ENCODE peak calls at places on chromosome 1, in four cellular contexts. V is OCI-LY7, Y is ascending aorta, D is A549. A is an unnamed sample.

GRCh38 chr1:85460555-85461088 is 4.3 kb downstream of the DDAH1 start:
- DNase-seq in V (no peak), Y (no peak), D (no peak), A (no peak)

GRCh38 chr1:205088341-205088740 is 4.1 kb upstream of the TMEM81 start:
- DNase-seq in V (no peak), Y (no peak), D (no peak), A (no peak)

GRCh38 chr1:163439506-163439905 is 117.8 kb downstream of the NUF2 start:
- DNase-seq in V (no peak), Y (no peak), D (no peak), A (no peak)

GRCh38 chr1:240998441-240999015 is 358.5 kb downstream of the RGS7 start:
- DNase-seq in V (no peak), Y (no peak), D (no peak), A (no peak)

GRCh38 chr1:24580756-24581155 is 24.9 kb downstream of the NCMAP start:
- DNase-seq in V (no peak), Y (no peak), D (no peak), A (no peak)

GRCh38 chr1:95396557-95396956 is 162.5 kb downstream of the RWDD3 start:
- DNase-seq in V (no peak), Y (no peak), D (no peak), A (no peak)

GRCh38 chr1:248686815-248687214 is 15.8 kb downstream of the OR14I1 start:
- DNase-seq in V (peak; percentile 6), Y (no peak), D (no peak), A (no peak)

GRCh38 chr1:115980998-115981993 is 5.0 kb downstream of the SLC22A15 start:
- DNase-seq in V (peak; percentile 55), Y (no peak), D (peak; percentile 34), A (peak; percentile 38)

GRCh38 chr1:11314959-11315358 is 42.0 kb downstream of the UBIAD1 start:
- DNase-seq in V (no peak), Y (no peak), D (no peak), A (peak; percentile 55)

GRCh38 chr1:236016782-236017400 is 48.0 kb downstream of the NID1 start:
- DNase-seq in V (no peak), Y (no peak), D (peak; percentile 28), A (no peak)

GRCh38 chr1:100038401-100039306 is 68.9 kb downstream of the SLC35A3 start:
- DNase-seq in V (peak; percentile 85), Y (peak; percentile 10), D (no peak), A (peak; percentile 58)

GRCh38 chr1:100037665-100038400 is 68.0 kb downstream of the SLC35A3 start:
- DNase-seq in V (peak; percentile 90), Y (peak; percentile 59), D (peak; percentile 57), A (peak; percentile 83)

GRCh38 chr1:100035214-100035613 is 65.4 kb downstream of the SLC35A3 start:
- DNase-seq in V (no peak), Y (no peak), D (no peak), A (no peak)

GRCh38 chr1:100036718-100037664 is 67.2 kb downstream of the SLC35A3 start:
- DNase-seq in V (peak; percentile 22), Y (no peak), D (no peak), A (no peak)

GRCh38 chr1:100034465-100034864 is 64.7 kb downstream of the SLC35A3 start:
- DNase-seq in V (peak; percentile 55), Y (no peak), D (peak; percentile 22), A (no peak)
- TF ChIP-seq CTCF in V (peak; percentile 79), Y (peak; percentile 12), D (peak; percentile 28), A (peak; percentile 32)

GRCh38 chr1:16900771-16901170 is 5.0 kb downstream of the RNU1-2 start:
- DNase-seq in V (peak; percentile 39), Y (no peak), D (no peak), A (peak; percentile 87)
- TF ChIP-seq CTCF in V (peak; percentile 59), Y (no peak), D (no peak), A (no peak)

DNA sequence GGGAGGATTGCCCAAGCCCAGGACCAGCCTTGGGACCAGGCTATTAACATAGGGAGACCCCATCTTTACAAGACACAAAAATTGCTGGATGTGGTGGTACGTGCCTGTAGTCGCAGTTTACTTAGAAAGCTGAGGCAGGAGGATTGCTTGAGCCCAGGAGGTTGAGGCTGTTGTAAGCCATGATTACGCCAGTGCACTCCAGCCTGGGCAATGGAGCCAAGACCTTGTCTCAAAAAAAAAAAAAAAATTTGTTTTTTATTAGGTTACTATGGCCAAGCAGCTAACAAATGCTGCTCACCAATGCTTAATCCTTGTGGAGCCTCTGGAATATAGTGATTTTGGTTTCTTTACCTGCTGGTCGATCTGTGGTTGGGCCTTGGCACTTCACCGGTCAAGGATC is 8.8 kb downstream of the ARID1A start:
- DNase-seq in V (no peak), Y (no peak), D (no peak), A (no peak)
- TF ChIP-seq CTCF in V (no peak), Y (no peak), D (no peak), A (no peak)

GRCh38 chr1:25590096-25590824 is 26.3 kb upstream of the MAN1C1 start:
- DNase-seq in V (no peak), Y (no peak), D (no peak), A (no peak)
- TF ChIP-seq CTCF in V (peak; percentile 30), Y (peak; percentile 33), D (no peak), A (peak; percentile 16)

GRCh38 chr1:45442272-45442671 is 48.7 kb downstream of the TESK2 start:
- DNase-seq in V (no peak), Y (no peak), D (no peak), A (no peak)
- TF ChIP-seq CTCF in V (no peak), Y (no peak), D (no peak), A (no peak)

DNA sequence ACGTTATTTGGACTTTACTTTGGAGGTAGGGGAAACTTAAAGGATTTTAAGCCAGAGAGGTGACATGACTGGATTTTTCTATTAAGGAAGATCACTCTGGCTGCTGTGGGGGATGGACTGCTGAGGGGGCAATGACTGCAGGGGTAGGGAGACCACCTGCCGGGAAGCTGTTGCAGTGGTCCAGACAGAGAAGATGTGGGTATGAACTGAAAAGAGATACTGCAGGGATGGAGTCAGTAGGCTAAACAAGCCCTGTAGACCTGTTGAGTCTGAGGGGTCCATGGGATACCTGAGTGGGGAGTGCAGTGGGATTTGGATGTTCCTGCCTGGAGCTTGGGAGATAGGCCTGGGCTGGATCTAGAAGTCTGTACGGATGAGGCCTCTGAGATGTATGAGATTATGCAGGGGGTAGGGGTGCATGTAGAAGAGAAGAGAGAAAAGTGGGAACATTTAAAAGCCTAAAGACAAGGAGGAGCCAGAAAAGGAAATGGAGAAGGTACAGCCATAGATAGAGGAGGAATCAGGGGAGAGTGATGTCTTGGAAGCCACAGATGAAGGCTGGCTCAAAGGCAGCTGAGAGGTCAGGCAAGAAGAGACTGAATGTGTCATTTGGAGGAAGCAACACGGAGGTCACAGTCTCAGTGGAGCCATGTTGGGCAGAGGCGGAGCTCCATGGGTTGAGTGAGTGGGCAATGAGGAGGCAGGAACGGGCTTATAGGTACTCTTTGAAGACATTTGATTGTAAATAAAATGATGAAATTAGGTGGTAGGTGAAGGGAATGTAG is 25.9 kb upstream of the KCNA2 start:
- DNase-seq in V (no peak), Y (no peak), D (no peak), A (no peak)
- TF ChIP-seq CTCF in V (no peak), Y (no peak), D (no peak), A (no peak)